ENCODE peak calls at places on chromosomes 7 and 10, in seven cellular contexts. R is heart right ventricle, U is thyroid gland, O is cardiac muscle cell, H is GM23338, F is IMR-90, M is tibial artery. P is an unnamed sample.
A peak's percentile ranks its signal among the peaks of the same experiment; 100 is the strongest.

GRCh38 chr7:517848-518629 is 1.6 kb downstream of the PDGFA start:
- DNase-seq in R (peak; percentile 72), U (peak; percentile 57), O (peak; percentile 83), H (peak; percentile 67), F (peak; percentile 58), M (peak; percentile 92), P (peak; percentile 74)

GRCh38 chr7:90271753-90272152 is 26.8 kb downstream of the CFAP69 start:
- DNase-seq in R (no peak), U (no peak), O (peak; percentile 74), H (no peak), F (peak; percentile 73), M (no peak), P (no peak)

GRCh38 chr10:20624642-20625041 is 272.5 kb downstream of the NEBL start:
- DNase-seq in R (no peak), U (no peak), O (peak; percentile 20), H (no peak), F (no peak), M (peak; percentile 80), P (no peak)

GRCh38 chr7:157278791-157279678 is 57.8 kb upstream of the DNAJB6 start:
- DNase-seq in R (peak; percentile 83), U (peak; percentile 15), O (peak; percentile 65), H (peak; percentile 68), F (no peak), M (no peak), P (no peak)

GRCh38 chr7:131431289-131431688 is 103.6 kb downstream of the MKLN1 start:
- DNase-seq in R (no peak), U (no peak), O (peak; percentile 71), H (no peak), F (peak; percentile 51), M (no peak), P (no peak)

GRCh38 chr10:77608281-77608680 is 29.3 kb downstream of the KCNMA1 start:
- DNase-seq in R (no peak), U (no peak), O (no peak), H (no peak), F (no peak), M (no peak), P (peak; percentile 19)

GRCh38 chr7:70071786-70072185 is 473.5 kb downstream of the AUTS2 start:
- DNase-seq in R (no peak), U (no peak), O (no peak), H (no peak), F (no peak), M (no peak), P (no peak)

GRCh38 chr7:102927303-102927933 is 14.6 kb downstream of the LRRC17 start:
- DNase-seq in R (no peak), U (no peak), O (no peak), H (no peak), F (no peak), M (no peak), P (no peak)

GRCh38 chr7:54796150-54796549 is 37.1 kb upstream of the SEC61G start:
- DNase-seq in R (no peak), U (no peak), O (peak; percentile 55), H (no peak), F (peak; percentile 20), M (no peak), P (no peak)

GRCh38 chr10:75399461-75400162 is 2.0 kb downstream of the ZNF503 start:
- DNase-seq in R (peak; percentile 87), U (peak; percentile 87), O (peak; percentile 88), H (peak; percentile 82), F (peak; percentile 69), M (peak; percentile 91), P (peak; percentile 88)

GRCh38 chr10:28807760-28808613 is 130.7 kb downstream of the BAMBI start:
- DNase-seq in R (no peak), U (no peak), O (peak; percentile 90), H (no peak), F (peak; percentile 34), M (no peak), P (no peak)

GRCh38 chr7:123057926-123058325 is 62.4 kb upstream of the TAS2R16 start:
- DNase-seq in R (no peak), U (no peak), O (no peak), H (no peak), F (no peak), M (no peak), P (no peak)

GRCh38 chr7:140010194-140010895 is 52.4 kb downstream of the PARP12 start:
- DNase-seq in R (no peak), U (no peak), O (no peak), H (no peak), F (no peak), M (no peak), P (peak; percentile 27)

GRCh38 chr10:15642095-15642494 is 77.6 kb downstream of the ITGA8 start:
- DNase-seq in R (no peak), U (no peak), O (peak; percentile 35), H (no peak), F (peak; percentile 11), M (no peak), P (no peak)

GRCh38 chr10:126041804-126042231 is 145.5 kb downstream of the FANK1 start:
- DNase-seq in R (peak; percentile 81), U (peak; percentile 96), O (peak; percentile 92), H (peak; percentile 67), F (peak; percentile 43), M (peak; percentile 96), P (peak; percentile 75)

GRCh38 chr7:83162402-83163256 is at the start of gene PCLO:
- DNase-seq in R (peak; percentile 47), U (peak; percentile 96), O (peak; percentile 42), H (peak; percentile 94), F (peak; percentile 3), M (no peak), P (peak; percentile 94)

GRCh38 chr10:71735709-71736569 is 16.4 kb upstream of the C10orf105 start:
- DNase-seq in R (no peak), U (peak; percentile 45), O (no peak), H (no peak), F (no peak), M (no peak), P (no peak)

GRCh38 chr7:2473496-2474180 is 2.6 kb downstream of the GRIFIN start:
- DNase-seq in R (no peak), U (no peak), O (no peak), H (no peak), F (no peak), M (no peak), P (no peak)

GRCh38 chr7:2474813-2475677 is 1.2 kb downstream of the GRIFIN start:
- DNase-seq in R (no peak), U (no peak), O (no peak), H (no peak), F (no peak), M (no peak), P (no peak)

GRCh38 chr7:2472744-2473143 is 3.5 kb downstream of the GRIFIN start:
- DNase-seq in R (no peak), U (no peak), O (no peak), H (no peak), F (no peak), M (no peak), P (no peak)

GRCh38 chr7:2475678-2476015 is 551 bp downstream of the GRIFIN start:
- DNase-seq in R (no peak), U (no peak), O (no peak), H (no peak), F (no peak), M (no peak), P (no peak)

GRCh38 chr7:2474224-2474623 is 2.0 kb downstream of the GRIFIN start:
- DNase-seq in R (no peak), U (no peak), O (no peak), H (peak; percentile 58), F (no peak), M (no peak), P (no peak)
- H3K4me1 ChIP-seq in R (peaks cover 33% of the 10 kb centered on the region), U (no peaks in the 10 kb centered on the region), O (no peaks in the 10 kb centered on the region), H (peaks cover 3% of the 10 kb centered on the region), F (peaks cover 6% of the 10 kb centered on the region), M (peaks cover 9% of the 10 kb centered on the region), P (peaks cover 12% of the 10 kb centered on the region)

DNA sequence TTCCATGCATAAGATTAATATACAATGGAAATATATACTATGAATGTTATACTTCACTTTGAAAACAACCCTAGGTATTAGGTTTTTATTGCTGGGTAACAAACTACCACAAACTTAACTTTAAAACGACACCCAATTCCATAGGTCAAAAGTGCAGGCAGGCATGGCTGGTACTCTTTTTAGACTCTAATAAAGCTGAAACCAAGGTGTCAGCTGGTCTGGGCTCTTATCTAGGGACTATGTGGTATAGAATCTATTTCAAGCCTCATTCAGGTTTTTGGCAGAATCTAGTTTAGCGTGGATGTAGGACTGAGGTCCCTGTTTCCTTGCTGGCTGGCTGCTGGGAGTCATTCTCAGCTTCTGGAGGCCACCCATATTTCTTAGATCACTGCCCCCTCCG is 65.0 kb upstream of the TMEM168 start:
- DNase-seq in R (no peak), U (no peak), O (no peak), H (no peak), F (no peak), M (no peak), P (no peak)
- H3K27ac ChIP-seq in R (no peak overlapping the region), U (no peak overlapping the region), O (peak overlapping the region; percentile 59), H (no peak overlapping the region), F (no peak overlapping the region), M (no peak overlapping the region), P (no peak overlapping the region)

GRCh38 chr10:13536674-13537366 is 8.0 kb upstream of the BEND7 start:
- DNase-seq in R (peak; percentile 46), U (peak; percentile 71), O (peak; percentile 57), H (peak; percentile 94), F (peak; percentile 41), M (no peak), P (peak; percentile 47)
- TF ChIP-seq CTCF in R (peak; percentile 40), U (no peak), O (peak; percentile 64), H (peak; percentile 97), F (peak; percentile 67), M (peak; percentile 44), P (peak; percentile 32)

GRCh38 chr7:116779222-116779621 is 83.2 kb upstream of the CAPZA2 start:
- DNase-seq in R (no peak), U (no peak), O (no peak), H (no peak), F (no peak), M (no peak), P (no peak)

GRCh38 chr7:116779921-116780320 is 82.5 kb upstream of the CAPZA2 start:
- DNase-seq in R (no peak), U (no peak), O (no peak), H (no peak), F (no peak), M (no peak), P (no peak)

GRCh38 chr7:116776046-116776445 is 86.3 kb upstream of the CAPZA2 start:
- DNase-seq in R (no peak), U (no peak), O (no peak), H (no peak), F (no peak), M (no peak), P (no peak)

GRCh38 chr7:116777613-116778380 is 84.6 kb upstream of the CAPZA2 start:
- DNase-seq in R (no peak), U (no peak), O (peak; percentile 41), H (no peak), F (peak; percentile 71), M (no peak), P (no peak)

DNA sequence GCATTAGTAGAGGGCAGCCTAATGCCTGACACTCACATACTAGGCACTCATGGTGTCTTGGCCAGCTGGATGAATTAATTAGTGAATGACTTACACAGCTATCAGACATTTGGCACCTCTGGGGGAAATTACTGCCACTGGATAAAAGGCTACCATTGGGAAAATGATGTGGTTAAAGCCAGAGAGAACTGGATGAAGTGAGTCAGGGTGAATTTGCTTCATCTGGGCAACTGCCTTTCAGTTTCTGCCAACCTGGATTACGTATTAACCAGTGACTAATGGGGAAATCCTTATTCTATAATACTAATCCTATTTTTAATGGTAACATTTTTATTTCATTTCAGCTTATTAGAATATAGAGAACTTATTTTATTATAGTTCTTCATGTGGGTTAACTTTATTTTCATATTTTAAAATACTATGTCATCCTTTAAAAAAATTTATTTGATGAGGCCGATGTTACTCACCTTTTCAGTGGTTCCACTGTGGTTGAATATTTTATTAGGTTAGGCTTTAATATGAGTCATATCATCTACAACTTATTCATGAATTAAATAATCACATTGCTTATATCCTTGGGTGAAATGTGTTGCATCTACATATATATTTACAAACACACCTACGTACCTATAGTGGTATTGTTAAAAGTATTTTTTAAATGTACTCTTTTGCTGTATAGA is 85.6 kb upstream of the CAPZA2 start:
- DNase-seq in R (no peak), U (no peak), O (peak; percentile 69), H (no peak), F (peak; percentile 85), M (no peak), P (no peak)
- H3K4me1 ChIP-seq in R (peaks cover 13% of the 10 kb centered on the region), U (peaks cover 21% of the 10 kb centered on the region), O (no peaks in the 10 kb centered on the region), H (peaks cover 13% of the 10 kb centered on the region), F (peaks cover 29% of the 10 kb centered on the region), M (no peaks in the 10 kb centered on the region), P (peaks cover 53% of the 10 kb centered on the region)

P was measured in pancreas.